ENCODE peak calls at places on chromosomes 6 and 20, in eight cellular contexts. F, X, N, A, E, S, Q and D are unnamed samples.

GRCh38 chr6:11065436-11066202 is 21.5 kb upstream of the ELOVL2 start:
- DNase-seq in X (no peak), A (no peak), Q (no peak), S (no peak), F (no peak), E (no peak), N (no peak), D (no peak)

GRCh38 chr6:107806675-107807074 is 17.4 kb downstream of the SCML4 start:
- DNase-seq in F (no peak), S (no peak), Q (no peak), E (no peak), X (no peak), N (no peak), A (no peak), D (no peak)

GRCh38 chr6:128511518-128511917 is 8.9 kb downstream of the PTPRK start:
- DNase-seq in A (no peak), N (no peak), E (peak; percentile 64), Q (peak; percentile 88), F (no peak), S (no peak), X (no peak), D (no peak)

GRCh38 chr6:157077251-157077650 is 246.1 kb downstream of the TMEM242 start:
- DNase-seq in A (no peak), F (no peak), N (no peak), E (no peak), S (no peak), Q (no peak), X (no peak), D (no peak)

GRCh38 chr6:158018851-158019361 is 37.2 kb downstream of the SYNJ2 start:
- DNase-seq in A (peak; percentile 78), F (no peak), E (peak; percentile 80), X (no peak), Q (no peak), S (no peak), N (peak; percentile 73), D (peak; percentile 98)

GRCh38 chr6:145370559-145370958 is 364.8 kb downstream of the EPM2A start:
- DNase-seq in N (no peak), Q (no peak), E (no peak), A (no peak), X (no peak), F (no peak), S (no peak), D (no peak)

GRCh38 chr20:6184086-6184485 is 61.3 kb upstream of the FERMT1 start:
- DNase-seq in X (no peak), A (no peak), E (no peak), Q (peak; percentile 20), F (no peak), S (no peak), N (no peak), D (peak; percentile 12)

GRCh38 chr20:51750037-51750769 is 18.0 kb downstream of the ATP9A start:
- DNase-seq in A (peak; percentile 89), N (peak; percentile 53), E (peak; percentile 97), X (no peak), Q (peak; percentile 100), S (peak; percentile 91), F (peak; percentile 77), D (no peak)

GRCh38 chr6:3252861-3253596 is 5.7 kb upstream of the PSMG4 start:
- DNase-seq in N (no peak), E (no peak), X (no peak), S (no peak), Q (no peak), F (no peak), A (no peak), D (no peak)

GRCh38 chr6:106141441-106142237 is 55.5 kb downstream of the PRDM1 start:
- DNase-seq in F (no peak), S (no peak), X (peak; percentile 55), A (no peak), N (no peak), Q (peak; percentile 41), E (no peak), D (no peak)

GRCh38 chr6:133542056-133542821 is 301.1 kb downstream of the EYA4 start:
- DNase-seq in X (no peak), E (no peak), F (no peak), Q (peak; percentile 55), S (no peak), A (no peak), N (no peak), D (no peak)

GRCh38 chr20:61585764-61586163 is 333.7 kb downstream of the CDH4 start:
- DNase-seq in S (no peak), X (no peak), F (no peak), E (no peak), N (no peak), Q (no peak), A (no peak), D (no peak)

GRCh38 chr6:129510930-129511329 is 199.0 kb downstream of the ARHGAP18 start:
- DNase-seq in E (peak; percentile 53), N (no peak), Q (peak; percentile 45), F (no peak), X (no peak), A (no peak), S (no peak), D (no peak)

GRCh38 chr20:44396369-44396768 is 40.9 kb downstream of the HNF4A start:
- DNase-seq in S (no peak), N (no peak), E (no peak), X (peak; percentile 33), F (no peak), A (no peak), Q (no peak), D (peak; percentile 29)

GRCh38 chr6:53795254-53795701 is 473 bp downstream of the LRRC1 start:
- DNase-seq in N (peak; percentile 54), F (no peak), A (no peak), E (no peak), Q (peak; percentile 38), S (peak; percentile 50), X (no peak), D (no peak)

GRCh38 chr20:52242237-52243230 is 51.0 kb upstream of the ZFP64 start:
- DNase-seq in A (no peak), E (peak; percentile 52), N (peak; percentile 76), S (no peak), X (peak; percentile 49), F (no peak), Q (peak; percentile 85), D (no peak)

GRCh38 chr20:11712611-11713160 is 205.0 kb upstream of the BTBD3 start:
- DNase-seq in E (no peak), S (no peak), N (no peak), X (no peak), Q (no peak), F (no peak), A (no peak), D (no peak)

GRCh38 chr6:38684904-38685303 is 18.0 kb downstream of the GLO1 start:
- DNase-seq in X (no peak), E (no peak), S (no peak), N (no peak), Q (no peak), A (no peak), F (no peak), D (no peak)

GRCh38 chr20:63884506-63885263 is 10.2 kb upstream of the DNAJC5 start:
- DNase-seq in S (no peak), E (no peak), F (no peak), Q (no peak), A (peak; percentile 92), X (no peak), N (no peak), D (no peak)

GRCh38 chr6:45951771-45952529 is 63.7 kb downstream of the CLIC5 start:
- DNase-seq in S (peak; percentile 47), X (no peak), A (no peak), N (peak; percentile 74), F (no peak), Q (no peak), E (no peak), D (no peak)

GRCh38 chr20:24060851-24061590 is 72.4 kb upstream of the GGTLC1 start:
- DNase-seq in A (no peak), F (no peak), E (no peak), Q (no peak), S (no peak), N (no peak), X (peak; percentile 4), D (no peak)

GRCh38 chr20:49288784-49289696 is 11.2 kb upstream of the ZNFX1 start:
- DNase-seq in Q (peak; percentile 87), F (no peak), N (peak; percentile 88), A (peak; percentile 24), S (peak; percentile 31), E (no peak), X (no peak), D (peak; percentile 39)

GRCh38 chr6:1262704-1263038 is 49.2 kb upstream of the FOXQ1 start:
- DNase-seq in Q (no peak), X (no peak), S (no peak), N (no peak), A (no peak), E (no peak), F (no peak), D (no peak)

GRCh38 chr20:35661908-35662307 is 2.8 kb downstream of the CPNE1 start:
- DNase-seq in F (no peak), X (no peak), A (no peak), Q (no peak), E (no peak), S (no peak), N (no peak), D (no peak)
- H3K4me3 ChIP-seq in F (no peak overlapping the region), X (peak overlapping the region; percentile 50), A (peak overlapping the region; percentile 85), Q (peak overlapping the region; percentile 79), E (peak overlapping the region; percentile 86), S (no peak overlapping the region), N (no peak overlapping the region), D (no peak overlapping the region)

GRCh38 chr6:116884530-116884929 is 7.5 kb downstream of the RFX6 start:
- DNase-seq in E (no peak), Q (no peak), S (no peak), A (no peak), F (no peak), N (no peak), X (no peak), D (no peak)
- H3K36me3 ChIP-seq in E (no peaks in the 10 kb centered on the region), Q (no peaks in the 10 kb centered on the region), S (no peaks in the 10 kb centered on the region), A (no peaks in the 10 kb centered on the region), F (no peaks in the 10 kb centered on the region), N (no peaks in the 10 kb centered on the region), X (no peaks in the 10 kb centered on the region), D (no peaks in the 10 kb centered on the region)

DNA sequence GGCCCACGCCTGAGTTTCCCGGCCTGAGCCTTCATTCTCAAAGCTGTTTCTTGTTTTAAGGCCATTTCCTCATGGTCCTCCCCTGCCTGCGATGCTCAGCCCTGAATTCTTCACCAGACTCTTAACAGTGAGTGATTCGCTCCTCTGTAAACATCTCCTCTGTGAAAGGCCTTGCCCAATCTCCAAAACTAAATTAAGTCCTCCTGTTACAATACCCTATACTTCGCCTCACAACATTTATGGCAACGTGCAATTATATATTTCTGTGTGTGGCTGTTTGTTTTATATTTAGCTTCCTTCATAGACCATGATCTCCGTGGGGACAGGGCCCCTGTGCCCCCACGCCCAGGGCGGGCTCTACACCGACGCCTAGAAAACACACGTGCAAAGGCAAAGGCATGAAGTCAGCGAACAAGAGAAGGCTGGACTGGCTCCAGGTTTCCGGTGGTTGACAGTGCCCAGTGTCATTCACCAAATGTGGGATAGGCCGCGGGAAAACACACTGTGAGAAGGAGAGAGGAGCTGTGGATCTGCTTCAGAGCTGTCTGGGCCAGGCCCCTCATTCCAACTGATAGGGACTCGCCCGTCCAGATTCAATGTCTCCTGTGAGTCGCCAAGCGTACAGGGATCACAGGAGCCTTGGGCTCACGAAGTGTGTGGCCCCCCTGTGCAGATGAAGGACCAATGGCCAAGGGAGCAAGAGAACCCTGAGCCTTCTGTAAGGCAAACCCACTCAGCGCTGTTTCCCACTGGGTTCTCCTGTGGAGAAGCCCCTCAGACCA is 268.0 kb downstream of the ERMARD start:
- DNase-seq in Q (peak; percentile 42), A (peak; percentile 36), F (no peak), N (no peak), S (no peak), X (no peak), E (peak; percentile 28), D (no peak)
- H3K9me3 ChIP-seq in Q (no peaks in the 10 kb centered on the region), A (no peaks in the 10 kb centered on the region), F (no peaks in the 10 kb centered on the region), N (peaks cover 5% of the 10 kb centered on the region), S (no peaks in the 10 kb centered on the region), X (no peaks in the 10 kb centered on the region), E (no peaks in the 10 kb centered on the region), D (no peaks in the 10 kb centered on the region)

GRCh38 chr6:166553563-166554271 is 32.8 kb downstream of the RAMACL start:
- DNase-seq in A (peak; percentile 57), F (no peak), S (peak; percentile 30), Q (peak; percentile 69), X (no peak), E (peak; percentile 83), N (peak; percentile 22), D (no peak)
- H3K4me3 ChIP-seq in A (no peak overlapping the region), F (no peak overlapping the region), S (no peak overlapping the region), Q (no peak overlapping the region), X (no peak overlapping the region), E (no peak overlapping the region), N (no peak overlapping the region), D (no peak overlapping the region)